ENCODE peak calls at places on chromosomes 6 and 20, in four cellular contexts. A is cardiac muscle cell; K is cardiac fibroblast; H is Jurkat, Clone E6-1. R is an unnamed sample.

GRCh38 chr20:32465092-32465900 is 107.2 kb downstream of the ASXL1 start:
- DNase-seq in K (peak; percentile 88), A (no peak), H (no peak), R (peak; percentile 83)

GRCh38 chr6:142242269-142242668 is 59.5 kb upstream of the ADGRG6 start:
- DNase-seq in K (no peak), H (no peak), A (no peak), R (peak; percentile 5)

GRCh38 chr6:165640767-165641166 is 22.3 kb downstream of the PDE10A start:
- DNase-seq in K (no peak), H (no peak), A (no peak), R (no peak)

GRCh38 chr6:25341923-25342619 is 62.9 kb downstream of the CARMIL1 start:
- DNase-seq in K (no peak), A (no peak), H (no peak), R (no peak)

GRCh38 chr6:14804444-14805210 is 441.2 kb upstream of the JARID2 start:
- DNase-seq in K (peak; percentile 84), A (peak; percentile 73), H (no peak), R (peak; percentile 90)

GRCh38 chr6:89199571-89199970 is 17.6 kb downstream of the GABRR1 start:
- DNase-seq in H (no peak), K (no peak), A (no peak), R (no peak)

GRCh38 chr20:43583982-43584432 is 6.7 kb upstream of the IFT52 start:
- DNase-seq in A (peak; percentile 54), H (no peak), K (peak; percentile 98), R (peak; percentile 96)

GRCh38 chr20:53961527-53961926 is 108.9 kb downstream of the BCAS1 start:
- DNase-seq in H (no peak), A (no peak), K (peak; percentile 43), R (no peak)

GRCh38 chr6:43113431-43114260 is 37.5 kb downstream of the PTK7 start:
- DNase-seq in K (no peak), A (peak; percentile 31), H (no peak), R (no peak)

GRCh38 chr6:16704706-16705402 is 56.4 kb downstream of the ATXN1 start:
- DNase-seq in H (no peak), K (peak; percentile 53), A (peak; percentile 42), R (peak; percentile 72)
- H3K4me3 ChIP-seq in H (no peak overlapping the region), K (no peak overlapping the region), A (no peak overlapping the region), R (no peak overlapping the region)

GRCh38 chr6:169904051-169904922 is 152.9 kb downstream of the ERMARD start:
- DNase-seq in A (no peak), K (no peak), H (no peak), R (no peak)

GRCh38 chr6:169906004-169906740 is 154.8 kb downstream of the ERMARD start:
- DNase-seq in K (no peak), A (no peak), H (no peak), R (no peak)

GRCh38 chr6:169903122-169903521 is 151.7 kb downstream of the ERMARD start:
- DNase-seq in A (no peak), K (no peak), H (no peak), R (no peak)

GRCh38 chr6:169906741-169907418 is 155.5 kb downstream of the ERMARD start:
- DNase-seq in K (no peak), H (no peak), A (no peak), R (no peak)

GRCh38 chr6:169905041-169905807 is 153.8 kb downstream of the ERMARD start:
- DNase-seq in K (peak; percentile 56), H (no peak), A (no peak), R (peak; percentile 62)
- H3K4me3 ChIP-seq in K (no peak overlapping the region), H (no peak overlapping the region), A (no peak overlapping the region), R (no peak overlapping the region)

GRCh38 chr6:27685278-27685677 is 212.4 kb upstream of the ZNF184 start:
- DNase-seq in H (no peak), A (no peak), K (no peak), R (no peak)

GRCh38 chr6:27679308-27679967 is 206.5 kb upstream of the ZNF184 start:
- DNase-seq in K (no peak), A (no peak), H (no peak), R (peak; percentile 26)

GRCh38 chr6:27684264-27685211 is 211.6 kb upstream of the ZNF184 start:
- DNase-seq in A (peak; percentile 26), K (peak; percentile 94), H (peak; percentile 84), R (peak; percentile 82)

GRCh38 chr6:27678449-27678848 is 205.5 kb upstream of the ZNF184 start:
- DNase-seq in H (no peak), K (no peak), A (no peak), R (no peak)

DNA sequence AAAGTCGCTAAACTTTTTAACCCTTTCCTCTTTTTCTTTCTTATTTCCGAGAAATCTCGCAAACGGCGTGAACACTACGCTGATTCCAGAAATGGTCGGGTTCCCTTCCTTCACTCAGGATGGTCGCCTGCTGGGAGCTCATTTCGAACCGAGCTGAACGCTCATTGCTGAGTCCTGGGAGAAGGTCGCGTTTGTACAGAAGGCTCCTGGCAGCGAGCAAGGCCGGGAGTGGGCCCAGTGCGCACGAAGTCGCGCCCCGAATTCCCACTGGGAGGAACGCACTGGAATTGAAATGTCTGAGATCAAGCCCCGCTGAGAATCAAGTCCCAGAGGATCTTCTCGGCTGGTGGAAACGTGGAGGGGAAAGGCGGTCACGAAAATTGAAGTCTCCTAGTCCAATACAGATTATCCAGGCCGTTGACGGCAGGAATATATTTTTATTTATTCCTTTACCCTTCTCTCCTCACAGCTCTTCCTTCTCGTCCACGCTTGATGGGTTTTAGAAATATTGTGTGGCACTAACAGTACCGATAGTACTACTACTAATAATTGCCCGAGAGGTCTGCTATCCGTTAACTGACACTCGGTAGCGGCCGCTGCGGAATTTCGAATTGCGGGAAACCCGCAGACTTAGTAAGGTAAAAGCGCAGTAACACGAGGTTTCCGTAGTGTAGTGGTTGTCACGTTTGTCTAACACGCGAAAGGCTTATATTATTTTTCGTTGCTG is 207.2 kb upstream of the ZNF184 start:
- DNase-seq in A (no peak), K (no peak), H (no peak), R (no peak)
- H3K4me3 ChIP-seq in A (peak overlapping the region; percentile 22), K (no peak overlapping the region), H (no peak overlapping the region), R (peak overlapping the region; percentile 35)

GRCh38 chr6:35594503-35595186 is 81.9 kb upstream of the TULP1 start:
- DNase-seq in A (no peak), K (no peak), H (no peak), R (no peak)
- H3K4me3 ChIP-seq in A (no peak overlapping the region), K (no peak overlapping the region), H (no peak overlapping the region), R (no peak overlapping the region)

DNA sequence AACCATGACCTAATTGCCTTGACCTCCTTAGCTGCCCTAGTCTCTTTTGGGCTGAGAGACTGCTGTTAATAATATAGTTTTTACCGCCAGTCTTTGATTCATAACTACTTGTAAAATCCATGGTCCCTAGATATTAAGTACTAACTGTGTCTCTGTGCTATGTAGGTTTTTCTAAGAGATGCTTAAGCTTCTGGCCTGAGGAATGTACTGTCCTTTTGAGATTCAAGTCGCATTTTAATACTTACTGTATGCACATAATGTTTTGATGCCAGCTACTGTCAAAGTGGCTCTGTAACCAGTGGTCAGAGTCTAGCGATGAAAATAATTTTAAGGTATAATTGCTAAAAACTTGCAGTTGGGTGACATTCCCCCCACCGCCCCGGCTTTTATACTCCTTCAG is 2.1 kb downstream of the AKAP12 start:
- DNase-seq in H (no peak), K (peak; percentile 36), A (no peak), R (peak; percentile 47)
- H3K4me3 ChIP-seq in H (no peak overlapping the region), K (peak overlapping the region; percentile 89), A (peak overlapping the region; percentile 89), R (peak overlapping the region; percentile 81)

GRCh38 chr6:154432533-154433476 is 76.2 kb upstream of the IPCEF1 start:
- DNase-seq in A (no peak), H (no peak), K (peak; percentile 68), R (no peak)

GRCh38 chr6:154430494-154430919 is 73.9 kb upstream of the IPCEF1 start:
- DNase-seq in A (no peak), K (no peak), H (no peak), R (no peak)

GRCh38 chr6:154434662-154435061 is 75.8 kb downstream of the CNKSR3 start:
- DNase-seq in K (no peak), H (no peak), A (no peak), R (no peak)

GRCh38 chr6:154435400-154435945 is 75.0 kb downstream of the CNKSR3 start:
- DNase-seq in A (no peak), K (no peak), H (no peak), R (no peak)

DNA sequence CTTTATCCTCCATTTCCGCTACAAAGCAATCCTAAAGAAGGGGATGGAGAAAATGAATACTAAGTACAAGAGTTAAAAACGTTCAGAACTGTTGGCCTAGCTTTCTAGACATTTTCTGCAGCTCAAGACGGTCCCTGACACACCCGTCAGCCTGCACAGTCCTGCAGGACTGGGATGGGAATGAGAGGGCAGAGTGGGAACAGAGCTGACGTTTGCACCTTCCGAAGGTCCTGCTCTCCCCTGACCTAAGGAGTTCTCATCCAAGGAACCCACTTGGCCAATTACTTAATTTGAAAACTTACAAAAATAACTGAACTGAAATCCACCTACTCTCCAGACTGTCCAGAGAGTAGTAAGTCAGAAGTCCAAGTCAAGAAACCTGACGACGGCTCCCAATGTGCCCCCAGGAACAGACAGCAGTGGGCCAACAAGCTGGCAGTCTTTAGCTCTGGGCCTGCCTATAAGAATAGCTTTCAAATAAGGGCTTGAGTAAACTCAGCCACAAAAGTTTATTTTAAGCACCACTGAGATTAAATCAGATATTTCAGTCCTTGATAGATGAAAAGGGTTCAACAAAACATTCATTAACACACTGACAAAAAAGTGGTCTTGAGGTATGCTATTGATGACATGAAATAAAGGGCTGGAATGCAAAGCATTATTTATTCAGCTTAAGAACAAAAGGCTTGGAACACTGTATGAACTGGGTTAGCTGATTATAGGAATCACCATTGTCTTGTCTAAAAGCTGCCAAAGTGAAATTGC is 76.8 kb downstream of the CNKSR3 start:
- DNase-seq in A (peak; percentile 9), H (no peak), K (no peak), R (no peak)
- H3K4me3 ChIP-seq in A (no peak overlapping the region), H (no peak overlapping the region), K (no peak overlapping the region), R (no peak overlapping the region)